ENCODE peak calls at places on chromosome 9, in four cellular contexts. S, Y, B and F are unnamed samples.

GRCh38 chr9:108789742-108790141 is 66.0 kb downstream of the ACTL7B start:
- DNase-seq in S (no peak), B (no peak), Y (no peak), F (no peak)

GRCh38 chr9:21833090-21833801 is 30.8 kb downstream of the MTAP start:
- DNase-seq in S (no peak), Y (no peak), B (no peak), F (no peak)

GRCh38 chr9:83965350-83966208 is 14.4 kb downstream of the HNRNPK start:
- DNase-seq in Y (no peak), S (no peak), B (peak; percentile 17), F (no peak)

GRCh38 chr9:129182122-129182521 is 4.1 kb upstream of the IER5L start:
- DNase-seq in S (no peak), Y (no peak), B (no peak), F (no peak)

GRCh38 chr9:135255843-135256567 is 168.5 kb downstream of the OLFM1 start:
- DNase-seq in B (no peak), S (no peak), Y (no peak), F (no peak)

GRCh38 chr9:78566948-78567675 is 270.2 kb downstream of the PSAT1 start:
- DNase-seq in B (no peak), Y (no peak), S (no peak), F (no peak)

GRCh38 chr9:89442501-89442978 is 55.4 kb downstream of the SEMA4D start:
- DNase-seq in B (peak; percentile 40), S (no peak), Y (no peak), F (no peak)

GRCh38 chr9:40884072-40884901 is 244.2 kb downstream of the FOXD4L6 start:
- DNase-seq in S (no peak), B (no peak), Y (no peak), F (no peak)

GRCh38 chr9:21153688-21154608 is 12.3 kb upstream of the IFNW1 start:
- DNase-seq in Y (no peak), B (peak; percentile 76), S (no peak), F (no peak)

GRCh38 chr9:137162505-137163100 is 7.2 kb downstream of the LRRC26 start:
- DNase-seq in S (no peak), B (no peak), Y (no peak), F (no peak)

GRCh38 chr9:107895524-107896001 is 406.0 kb upstream of the KLF4 start:
- DNase-seq in S (no peak), B (no peak), Y (no peak), F (no peak)

GRCh38 chr9:118640836-118641557 is 728.2 kb downstream of the BRINP1 start:
- DNase-seq in Y (no peak), B (peak; percentile 80), S (no peak), F (no peak)

GRCh38 chr9:118618091-118618490 is 751.1 kb downstream of the BRINP1 start:
- DNase-seq in B (peak; percentile 66), S (no peak), Y (no peak), F (no peak)

GRCh38 chr9:122463828-122464632 is 13.7 kb downstream of the OR1J1 start:
- DNase-seq in Y (no peak), B (peak; percentile 66), S (no peak), F (no peak)

GRCh38 chr9:14203366-14204056 is 110.4 kb downstream of the NFIB start:
- DNase-seq in B (no peak), S (no peak), Y (no peak), F (no peak)

GRCh38 chr9:92328225-92328624 is 2.5 kb downstream of the CENPP start:
- DNase-seq in B (peak; percentile 63), Y (no peak), S (no peak), F (no peak)

GRCh38 chr9:111902396-111903147 is 6.0 kb downstream of the UGCG start:
- DNase-seq in Y (no peak), B (no peak), S (no peak), F (no peak)

GRCh38 chr9:88534456-88535225 is at the start of gene NXNL2:
- DNase-seq in Y (no peak), B (no peak), S (no peak), F (peak; percentile 40)

GRCh38 chr9:135904121-135904520 is 3.2 kb downstream of the CAMSAP1 start:
- DNase-seq in S (no peak), B (no peak), Y (no peak), F (no peak)

GRCh38 chr9:108053555-108054061 is 564.0 kb upstream of the KLF4 start:
- DNase-seq in S (no peak), B (no peak), Y (no peak), F (no peak)

GRCh38 chr9:130421154-130421801 is 23.5 kb upstream of the ASS1 start:
- DNase-seq in S (no peak), Y (no peak), B (no peak), F (no peak)

GRCh38 chr9:76562511-76562911 is 103.5 kb downstream of the GCNT1 start:
- DNase-seq in B (peak; percentile 69), Y (no peak), S (no peak), F (no peak)

GRCh38 chr9:18980124-18980660 is 52.8 kb downstream of the SAXO1 start:
- DNase-seq in S (no peak), B (peak; percentile 8), Y (no peak), F (no peak)

GRCh38 chr9:83477571-83477970 is 60.6 kb downstream of the FRMD3 start:
- DNase-seq in Y (no peak), B (peak; percentile 51), S (no peak), F (no peak)

GRCh38 chr9:81724242-81724889 is 35.0 kb upstream of the TLE1 start:
- DNase-seq in S (no peak), B (no peak), Y (no peak), F (no peak)

GRCh38 chr9:120927125-120928014 is 774 bp upstream of the TRAF1 start:
- DNase-seq in S (no peak), Y (no peak), B (no peak), F (no peak)